ENCODE peak calls at places on chromosome 10, in four cellular contexts. W, T, Y and O are unnamed samples.

GRCh38 chr10:14381475-14381874 is 50.8 kb upstream of the FRMD4A start:
- DNase-seq in W (no peak), T (no peak), Y (no peak), O (no peak)

GRCh38 chr10:50561816-50562215 is 61.9 kb downstream of the SGMS1 start:
- DNase-seq in W (peak), T (no peak), Y (no peak), O (peak)

GRCh38 chr10:49689882-49690510 is 10.5 kb downstream of the C10orf53 start:
- DNase-seq in W (no peak), T (peak), Y (no peak), O (no peak)

GRCh38 chr10:10644317-10645111 is 373.2 kb upstream of the CELF2 start:
- DNase-seq in W (no peak), T (no peak), Y (peak), O (no peak)

GRCh38 chr10:124128811-124129145 is 35.4 kb upstream of the CHST15 start:
- DNase-seq in W (no peak), T (no peak), Y (no peak), O (no peak)

GRCh38 chr10:48464871-48465736 is 139.8 kb downstream of the ARHGAP22 start:
- DNase-seq in W (no peak), T (no peak), Y (no peak), O (no peak)

GRCh38 chr10:70932415-70933196 is 44.2 kb upstream of the PCBD1 start:
- DNase-seq in W (no peak), T (no peak), Y (no peak), O (no peak)

GRCh38 chr10:98323221-98324164 is 55.5 kb upstream of the LOXL4 start:
- DNase-seq in W (peak), T (no peak), Y (peak), O (no peak)

GRCh38 chr10:794382-794956 is 105.0 kb upstream of the DIP2C start:
- DNase-seq in W (no peak), T (no peak), Y (peak), O (no peak)

GRCh38 chr10:13858709-13859108 is 271.9 kb downstream of the PRPF18 start:
- DNase-seq in W (no peak), T (no peak), Y (no peak), O (no peak)

GRCh38 chr10:93085272-93085859 is 11.7 kb downstream of the CYP26A1 start:
- DNase-seq in W (no peak), T (no peak), Y (no peak), O (no peak)

GRCh38 chr10:75978213-75978612 is 546.8 kb downstream of the LRMDA start:
- DNase-seq in W (no peak), T (no peak), Y (no peak), O (no peak)

GRCh38 chr10:58237014-58237830 is 30.5 kb downstream of the IPMK start:
- DNase-seq in W (no peak), T (no peak), Y (peak), O (no peak)

GRCh38 chr10:43140414-43140813 is 2.2 kb downstream of the CSGALNACT2 start:
- DNase-seq in W (no peak), T (no peak), Y (peak), O (peak)

GRCh38 chr10:31158000-31158658 is 126.5 kb upstream of the ZNF438 start:
- DNase-seq in W (no peak), T (no peak), Y (peak), O (no peak)

GRCh38 chr10:92594194-92594593 is 1.3 kb downstream of the KIF11 start:
- DNase-seq in W (no peak), T (no peak), Y (no peak), O (peak)

GRCh38 chr10:113937258-113937657 is 82.8 kb downstream of the NHLRC2 start:
- DNase-seq in W (no peak), T (no peak), Y (no peak), O (no peak)

GRCh38 chr10:129055966-129056365 is 411.1 kb upstream of the MGMT start:
- DNase-seq in W (no peak), T (no peak), Y (no peak), O (no peak)

GRCh38 chr10:76382381-76382851 is 951.0 kb downstream of the LRMDA start:
- DNase-seq in W (no peak), T (no peak), Y (peak), O (no peak)

GRCh38 chr10:54869022-54869421 is 68.0 kb upstream of the PCDH15 start:
- DNase-seq in W (no peak), T (no peak), Y (no peak), O (no peak)

GRCh38 chr10:64528294-64529002 is 1007.2 kb downstream of the REEP3 start:
- DNase-seq in W (no peak), T (no peak), Y (no peak), O (no peak)

GRCh38 chr10:114539623-114540022 is 118.5 kb downstream of the ABLIM1 start:
- DNase-seq in W (no peak), T (no peak), Y (no peak), O (no peak)

GRCh38 chr10:71981868-71982230 is 17.7 kb downstream of the CHST3 start:
- DNase-seq in W (no peak), T (no peak), Y (no peak), O (no peak)

GRCh38 chr10:128802062-128802461 is 665.0 kb upstream of the MGMT start:
- DNase-seq in W (no peak), T (no peak), Y (no peak), O (no peak)

GRCh38 chr10:31650010-31650409 is 278.6 kb downstream of the ARHGAP12 start:
- DNase-seq in W (no peak), T (no peak), Y (peak), O (no peak)

GRCh38 chr10:80194373-80195045 is 10.8 kb downstream of the ANXA11 start:
- DNase-seq in W (no peak), T (no peak), Y (no peak), O (no peak)

GRCh38 chr10:126904493-126904806 is 778 bp upstream of the DOCK1 start:
- DNase-seq in W (no peak), T (no peak), Y (no peak), O (no peak)

GRCh38 chr10:103512166-103512565 is 18.7 kb downstream of the NEURL1 start:
- DNase-seq in W (no peak), T (no peak), Y (no peak), O (no peak)

GRCh38 chr10:78412605-78413004 is 378.9 kb downstream of the RPS24 start:
- DNase-seq in W (no peak), T (no peak), Y (no peak), O (no peak)

DNA sequence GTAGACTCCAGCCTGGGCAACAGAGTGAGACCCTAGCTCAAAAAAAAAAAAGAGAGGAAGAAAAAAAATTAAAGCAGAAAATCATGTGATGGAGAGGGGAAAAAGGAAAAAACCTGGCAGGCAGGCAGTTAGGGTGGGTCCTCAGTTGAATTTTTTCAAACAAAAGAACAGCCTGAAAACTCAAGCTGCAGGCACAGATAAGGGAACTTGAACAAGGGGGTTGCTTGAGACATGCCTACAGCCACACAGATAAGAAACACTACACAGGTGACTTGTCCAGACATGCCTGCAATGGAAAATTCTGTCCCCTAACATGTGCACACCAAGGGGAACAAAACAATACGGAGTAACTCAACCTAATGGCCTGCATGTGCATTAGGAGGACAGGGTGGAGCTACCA is 19.2 kb downstream of the VIM start:
- DNase-seq in W (peak), T (no peak), Y (no peak), O (no peak)
- H3K4me3 ChIP-seq in W (no peak), T (no peak), Y (no peak), O (no peak)

GRCh38 chr10:5447071-5447470 is 34.7 kb downstream of the NET1 start:
- DNase-seq in W (no peak), T (no peak), Y (peak), O (no peak)
- H2AFZ ChIP-seq in W (no peak), T (no peak), Y (no peak), O (no peak)

GRCh38 chr10:23095404-23095965 is at the start of gene MSRB2:
- DNase-seq in W (peak), T (peak), Y (peak), O (peak)
- H3K4me2 ChIP-seq in W (peak), T (peak), Y (peak), O (peak)

GRCh38 chr10:133258818-133259602 is 17.7 kb downstream of the ADAM8 start:
- DNase-seq in W (no peak), T (no peak), Y (peak), O (no peak)

GRCh38 chr10:133255323-133255722 is 17.7 kb downstream of the VENTX start:
- DNase-seq in W (no peak), T (no peak), Y (no peak), O (no peak)

GRCh38 chr10:133258066-133258817 is 18.4 kb downstream of the ADAM8 start:
- DNase-seq in W (no peak), T (no peak), Y (no peak), O (peak)

GRCh38 chr10:133259603-133259992 is 17.1 kb downstream of the ADAM8 start:
- DNase-seq in W (no peak), T (no peak), Y (no peak), O (no peak)

GRCh38 chr10:133257489-133258065 is 19.1 kb downstream of the ADAM8 start:
- DNase-seq in W (peak), T (no peak), Y (no peak), O (no peak)
- H3K4me3 ChIP-seq in W (no peak), T (peak), Y (no peak), O (no peak)

DNA sequence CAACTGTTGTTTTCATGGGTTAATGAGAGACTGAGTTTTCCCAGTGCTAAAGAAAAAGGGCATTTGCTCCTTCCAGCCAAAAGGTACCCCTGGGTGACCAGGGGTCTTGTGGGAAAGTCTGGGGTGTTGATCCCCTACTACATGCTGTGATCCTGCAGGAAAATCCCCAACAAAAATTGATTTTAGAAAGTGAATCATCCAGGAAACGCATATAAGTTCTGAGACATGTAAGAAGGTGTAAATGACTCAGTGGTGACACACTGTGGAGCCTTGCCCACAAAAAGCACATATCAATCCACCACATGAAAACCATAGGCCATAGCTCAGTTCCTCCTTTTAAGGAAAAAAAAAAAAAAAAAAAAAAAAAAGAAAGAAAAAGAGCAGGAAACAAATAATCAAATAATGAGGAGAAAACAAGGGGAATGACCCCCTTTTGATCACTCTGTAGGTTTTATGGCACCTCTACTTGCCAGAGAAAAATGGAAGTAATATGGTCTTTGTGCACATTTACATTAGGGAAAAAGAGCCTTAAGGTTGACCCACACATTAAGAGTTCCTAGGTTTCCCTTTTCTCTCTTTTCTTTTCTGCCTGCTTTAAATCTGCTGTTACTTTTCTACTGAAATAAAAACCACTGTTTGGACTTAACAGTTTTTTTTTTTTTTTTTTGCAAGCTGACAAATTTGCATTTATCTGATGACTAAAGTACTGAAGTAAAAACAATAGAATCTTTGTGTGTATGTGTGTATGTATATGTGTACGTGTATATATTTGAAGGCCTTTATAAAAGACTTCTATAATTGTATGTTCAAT is 386.0 kb downstream of the KIF20B start:
- DNase-seq in W (no peak), T (no peak), Y (peak), O (peak)
- H2AFZ ChIP-seq in W (no peak), T (no peak), Y (no peak), O (no peak)

GRCh38 chr10:61642692-61643091 is 20.0 kb upstream of the CABCOCO1 start:
- DNase-seq in W (no peak), T (no peak), Y (peak), O (no peak)
- H3K4me2 ChIP-seq in W (no peak), T (no peak), Y (peak), O (no peak)